ENCODE peak calls at places on chromosomes 16 and 17, in four cellular contexts. A is H1, C is K562, L is HepG2. D is an unnamed sample.

GRCh38 chr16:4082474-4083044 is 33.7 kb downstream of the ADCY9 start:
- DNase-seq in A (no peak), C (no peak), L (no peak), D (no peak)

GRCh38 chr17:11122908-11123307 is 118.1 kb upstream of the SHISA6 start:
- DNase-seq in A (no peak), C (no peak), L (no peak), D (no peak)

GRCh38 chr17:21689604-21690003 is 2.7 kb upstream of the KCNJ18 start:
- DNase-seq in A (no peak), C (no peak), L (no peak), D (peak; percentile 15)

GRCh38 chr17:45867171-45867570 is 22.5 kb downstream of the SPPL2C start:
- DNase-seq in A (no peak), C (no peak), L (no peak), D (no peak)

GRCh38 chr16:11992008-11992584 is 15.6 kb downstream of the SNX29 start:
- DNase-seq in A (no peak), C (no peak), L (peak; percentile 59), D (no peak)

GRCh38 chr17:11803226-11803625 is 194.0 kb downstream of the ZNF18 start:
- DNase-seq in A (no peak), C (no peak), L (no peak), D (no peak)

GRCh38 chr16:30703971-30704370 is 5.0 kb downstream of the SRCAP start:
- DNase-seq in A (no peak), C (no peak), L (no peak), D (no peak)

GRCh38 chr16:67407788-67408452 is 8.4 kb downstream of the ZDHHC1 start:
- DNase-seq in A (no peak), C (no peak), L (no peak), D (no peak)

GRCh38 chr17:46003907-46004748 is 5.1 kb downstream of the STH start:
- DNase-seq in A (no peak), C (no peak), L (peak; percentile 90), D (no peak)

GRCh38 chr17:41692722-41693521 is 4.2 kb downstream of the EIF1 start:
- DNase-seq in A (no peak), C (no peak), L (no peak), D (no peak)

GRCh38 chr16:78240459-78241222 is 141.2 kb downstream of the WWOX start:
- DNase-seq in A (no peak), C (no peak), L (peak; percentile 93), D (no peak)

GRCh38 chr17:15048381-15048780 is 216.7 kb downstream of the PMP22 start:
- DNase-seq in A (no peak), C (no peak), L (no peak), D (peak; percentile 0)

DNA sequence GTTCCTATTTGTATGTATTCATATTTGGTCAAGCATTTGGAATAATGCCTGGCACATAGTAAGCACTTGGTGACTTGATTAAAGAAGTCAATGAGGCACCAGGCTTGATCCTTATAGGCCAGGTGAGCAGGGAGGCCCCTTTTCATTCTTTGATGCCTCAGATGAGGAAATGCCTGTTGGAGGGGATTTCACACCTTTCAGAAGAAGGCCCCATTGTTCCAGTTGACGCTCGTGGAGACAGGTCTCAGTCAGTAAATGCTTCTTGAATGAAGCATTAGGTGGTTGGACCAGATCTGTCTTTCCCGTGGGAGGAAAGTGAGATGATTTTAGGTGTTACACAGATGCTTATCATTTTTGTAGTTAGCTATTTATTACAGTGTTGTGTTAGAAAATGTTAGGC is 13.0 kb downstream of the LCMT1 start:
- DNase-seq in A (no peak), C (no peak), L (no peak), D (no peak)
- TF ChIP-seq POLR2AphosphoS5 in A (no peak), C (no peak), L (no peak), D (no peak)

GRCh38 chr17:65495255-65496060 is 66.0 kb downstream of the AXIN2 start:
- DNase-seq in A (peak; percentile 82), C (no peak), L (no peak), D (peak; percentile 13)
- H2AFZ ChIP-seq in A (peak overlapping the region; percentile 60), C (no peak overlapping the region), L (no peak overlapping the region), D (peak overlapping the region; percentile 87)

DNA sequence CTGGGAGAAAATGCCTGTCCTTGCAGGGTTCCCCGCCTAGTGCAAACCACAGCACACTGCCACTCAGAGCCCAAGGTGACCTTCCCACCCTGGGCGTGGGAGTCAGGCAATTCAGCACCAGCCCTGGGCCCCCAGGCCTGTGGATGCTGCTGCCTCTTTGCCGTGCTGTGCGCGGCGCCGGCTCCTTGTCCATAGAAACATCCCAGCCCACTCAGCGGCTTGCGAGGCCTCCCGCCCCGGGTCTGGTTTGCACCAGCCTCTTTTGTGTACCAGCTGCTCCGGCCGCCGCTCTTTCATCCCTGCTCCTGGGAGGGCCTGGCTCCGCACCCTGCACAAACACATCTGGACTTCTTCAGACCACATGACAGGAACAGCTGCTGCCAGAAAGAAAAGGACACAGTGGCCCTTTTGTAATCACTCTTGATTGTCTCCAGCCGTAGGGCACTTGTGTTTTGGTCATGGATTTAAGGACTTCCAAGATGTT is 75.4 kb upstream of the SDK2 start:
- DNase-seq in A (no peak), C (no peak), L (peak; percentile 65), D (no peak)
- TF ChIP-seq FOSL1 in A (no peak), C (no peak), L (no peak), D (no peak)

GRCh38 chr17:77115947-77116346 is 24.8 kb upstream of the SEC14L1 start:
- DNase-seq in A (no peak), C (no peak), L (no peak), D (no peak)

GRCh38 chr17:77119668-77120301 is 21.0 kb upstream of the SEC14L1 start:
- DNase-seq in A (no peak), C (no peak), L (peak; percentile 85), D (no peak)

GRCh38 chr17:77116371-77116860 is 24.4 kb upstream of the SEC14L1 start:
- DNase-seq in A (no peak), C (no peak), L (peak; percentile 79), D (no peak)

GRCh38 chr17:77117415-77117814 is 23.4 kb upstream of the SEC14L1 start:
- DNase-seq in A (no peak), C (no peak), L (no peak), D (no peak)

DNA sequence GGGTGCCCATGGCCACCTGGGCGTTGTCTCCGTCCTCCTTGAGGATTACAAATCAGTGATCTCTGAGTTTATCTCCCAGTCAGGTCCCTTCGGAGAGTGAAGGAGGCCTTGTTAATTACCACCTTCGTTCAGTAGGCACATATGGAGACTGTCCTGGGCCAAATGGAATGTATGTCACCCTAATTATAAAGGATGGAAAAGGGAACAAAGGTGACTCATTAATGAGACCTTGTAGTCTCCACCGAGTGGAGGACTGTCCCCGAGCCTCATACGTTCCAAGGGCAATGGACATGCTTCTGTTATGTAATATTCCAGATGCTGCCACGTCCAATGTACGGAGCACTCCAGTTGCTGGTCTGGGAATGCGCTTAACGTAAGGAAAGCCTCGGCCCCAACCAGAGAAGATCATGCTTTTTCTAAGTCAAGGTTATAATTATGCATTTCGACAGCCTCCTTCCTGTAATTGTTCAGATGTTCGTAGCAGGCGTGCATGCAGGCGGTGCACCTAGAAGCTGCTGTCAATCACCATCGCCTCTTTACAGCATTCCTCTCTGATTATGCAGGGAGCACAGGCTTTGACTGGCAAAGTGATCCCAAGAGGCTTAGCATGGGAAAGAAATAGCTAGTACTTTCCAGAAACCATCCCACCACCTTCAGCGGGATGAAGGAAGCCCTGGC is 22.4 kb upstream of the SEC14L1 start:
- DNase-seq in A (no peak), C (no peak), L (no peak), D (no peak)
- TF ChIP-seq POLR2AphosphoS5 in A (no peak), C (no peak), L (no peak), D (no peak)

DNA sequence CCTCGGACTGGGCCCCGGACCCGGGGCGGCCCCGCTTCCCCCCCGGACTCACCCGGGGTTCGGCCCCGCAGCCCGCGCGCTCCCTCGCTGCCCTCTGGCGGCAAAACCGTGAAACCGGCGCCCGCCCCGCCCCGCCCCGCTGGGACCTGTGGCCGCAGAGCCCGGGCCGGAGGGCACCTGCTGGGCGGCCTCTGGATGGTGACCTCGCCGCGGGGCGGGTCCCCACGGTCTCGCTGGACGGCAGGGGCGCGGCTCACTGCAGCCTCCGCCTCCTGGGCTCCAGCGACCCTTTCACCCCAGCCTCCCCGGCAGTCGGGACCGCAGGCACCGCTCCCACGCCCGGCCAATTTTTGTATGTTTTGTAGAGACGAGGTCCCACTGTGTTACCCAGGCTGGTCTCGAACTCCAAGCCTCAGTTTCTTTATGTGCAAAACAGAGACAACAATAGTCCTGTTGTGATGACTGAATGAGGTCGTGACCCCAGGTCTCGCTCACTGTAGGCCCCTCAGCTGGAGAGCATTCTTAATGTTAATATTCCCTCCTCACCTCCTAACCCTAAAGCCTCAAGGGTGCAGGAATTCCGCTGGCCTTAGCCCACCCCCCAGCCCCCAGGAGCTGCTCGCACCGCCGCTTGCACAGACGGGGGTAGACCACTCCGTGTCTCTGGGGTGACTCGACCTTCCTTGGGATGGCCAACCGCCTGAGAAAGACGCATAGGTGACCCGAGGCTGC is 33.7 kb upstream of the RPH3AL start:
- DNase-seq in A (no peak), C (peak; percentile 87), L (peak; percentile 47), D (peak; percentile 6)
- H2AFZ ChIP-seq in A (no peak overlapping the region), C (no peak overlapping the region), L (no peak overlapping the region), D (peak overlapping the region; percentile 51)

DNA sequence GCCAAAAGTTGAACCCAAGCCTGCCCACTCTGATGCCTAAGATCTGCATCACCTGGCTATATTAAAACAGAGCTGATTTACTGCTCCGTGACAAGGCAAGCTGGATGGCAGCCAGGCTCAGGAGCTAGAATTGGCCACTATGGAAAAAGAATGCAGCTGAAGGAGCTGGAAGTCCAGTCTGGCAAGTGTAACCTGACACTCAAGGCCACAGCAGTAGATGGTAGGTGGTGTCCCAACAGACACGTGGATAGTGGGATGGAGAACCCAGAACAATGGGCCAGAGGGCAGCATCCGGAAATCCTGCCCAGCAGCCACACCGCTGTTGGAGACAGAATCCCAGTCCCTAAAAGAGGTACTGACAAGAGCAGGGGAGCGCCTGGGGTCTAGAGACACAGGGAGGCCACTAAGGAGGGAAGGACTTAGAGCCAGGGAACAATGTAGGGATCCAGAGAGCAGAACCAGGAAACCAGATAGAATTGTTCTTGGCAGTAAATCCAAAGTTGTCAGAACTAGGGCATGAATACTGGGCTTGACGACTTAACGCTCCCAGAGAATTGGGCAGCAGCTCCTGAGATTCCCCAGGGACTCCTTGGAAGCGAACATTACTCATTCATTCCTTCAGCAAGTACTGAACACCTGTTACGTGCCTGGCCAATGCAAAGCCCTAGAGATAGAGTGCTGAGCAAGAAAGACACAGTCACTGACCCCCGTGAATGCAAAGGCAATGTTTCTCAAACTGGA is 85.7 kb downstream of the CDYL2 start:
- DNase-seq in A (no peak), C (no peak), L (no peak), D (no peak)
- TF ChIP-seq FOSL1 in A (no peak), C (no peak), L (no peak), D (no peak)

DNA sequence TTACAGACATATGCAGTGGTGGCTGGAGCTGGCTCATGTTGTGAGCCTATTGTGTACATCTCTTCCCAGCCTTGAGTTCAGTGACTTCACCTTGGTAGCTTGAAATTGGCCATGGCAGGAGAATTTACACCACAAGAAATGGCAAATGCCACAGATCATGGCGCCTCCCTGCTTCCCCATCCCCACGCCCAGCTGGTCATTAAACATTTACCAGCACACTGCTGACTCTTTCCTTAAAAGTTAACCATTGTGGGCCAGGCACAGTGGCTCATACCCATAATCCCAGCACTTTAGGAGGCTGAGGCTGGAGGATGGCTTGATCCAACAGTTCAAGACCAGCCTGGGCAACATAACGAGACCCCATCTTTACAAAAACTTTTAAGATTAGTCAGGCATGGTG is 22.6 kb upstream of the ITGB4 start:
- DNase-seq in A (no peak), C (no peak), L (no peak), D (no peak)
- TF ChIP-seq POLR2AphosphoS5 in A (no peak), C (no peak), L (no peak), D (no peak)